ENCODE peak calls at places on chromosomes 6 and 20, in seven cellular contexts. V is AG08396; E is naive B cell; Z is stimulated activated CD8-positive, alpha-beta memory T cell treated with anti-CD3 and anti-CD28 coated beads, Interleukin-2, amount 100 ng/mL, for 48 hours; H is H4; M is SHP77 treated with DMSO at 0.1 percent for 48 hours; A is fibroblast of the conjunctiva. J is an unnamed sample.

GRCh38 chr20:37340998-37341397 is 4.9 kb upstream of the SRC start:
- DNase-seq in V (no peak), A (no peak), H (no peak), M (no peak), E (no peak), Z (no peak), J (no peak)

GRCh38 chr6:14417377-14417776 is 299.8 kb downstream of the CD83 start:
- DNase-seq in Z (no peak), V (no peak), E (no peak), M (no peak), A (no peak), H (no peak), J (no peak)

GRCh38 chr6:170082067-170082466 is 208.8 kb downstream of the DLL1 start:
- DNase-seq in E (no peak), Z (no peak), A (no peak), V (no peak), M (no peak), H (no peak), J (no peak)

GRCh38 chr6:34234667-34235604 is 1.7 kb upstream of the HMGA1 start:
- DNase-seq in V (peak; percentile 3), M (no peak), A (no peak), Z (no peak), E (no peak), H (no peak), J (no peak)

GRCh38 chr6:45433533-45434400 is 56.0 kb upstream of the SUPT3H start:
- DNase-seq in E (no peak), M (no peak), Z (no peak), A (no peak), H (no peak), V (no peak), J (no peak)

GRCh38 chr6:26109776-26110175 is 22.5 kb downstream of the HFE start:
- DNase-seq in M (no peak), H (no peak), A (no peak), E (no peak), Z (no peak), V (no peak), J (no peak)

GRCh38 chr20:50325215-50325614 is 134.6 kb downstream of the CEBPB start:
- DNase-seq in A (no peak), E (no peak), H (no peak), V (no peak), Z (no peak), M (no peak), J (no peak)

GRCh38 chr6:40721252-40721936 is 134.2 kb upstream of the LRFN2 start:
- DNase-seq in H (no peak), Z (no peak), E (no peak), V (no peak), M (no peak), A (no peak), J (no peak)

GRCh38 chr6:137579612-137580011 is 85.4 kb upstream of the OLIG3 start:
- DNase-seq in H (no peak), A (no peak), M (no peak), E (no peak), Z (no peak), V (no peak), J (no peak)

GRCh38 chr20:50251992-50252491 is 61.4 kb downstream of the CEBPB start:
- DNase-seq in Z (no peak), V (peak; percentile 71), M (no peak), H (peak; percentile 53), A (no peak), E (no peak), J (no peak)

GRCh38 chr20:49567421-49568256 is at the start of gene PTGIS:
- DNase-seq in E (no peak), V (peak; percentile 60), A (no peak), H (no peak), Z (no peak), M (no peak), J (no peak)

GRCh38 chr6:106316376-106316769 is 9.2 kb downstream of the ATG5 start:
- DNase-seq in M (no peak), Z (no peak), E (no peak), V (no peak), A (no peak), H (no peak), J (no peak)

GRCh38 chr6:44278316-44278715 is 8.1 kb downstream of the TMEM151B start:
- DNase-seq in A (no peak), Z (no peak), E (no peak), M (no peak), H (no peak), V (no peak), J (no peak)

GRCh38 chr6:54354608-54355007 is 46.4 kb downstream of the TINAG start:
- DNase-seq in V (no peak), M (no peak), A (no peak), Z (no peak), H (no peak), E (no peak), J (no peak)

GRCh38 chr20:728022-728944 is 40.0 kb downstream of the SLC52A3 start:
- DNase-seq in E (peak; percentile 2), H (peak; percentile 57), V (peak; percentile 64), A (no peak), Z (peak; percentile 30), M (peak; percentile 8), J (peak; percentile 27)

GRCh38 chr6:119594907-119595306 is 245.3 kb upstream of the MAN1A1 start:
- DNase-seq in A (no peak), V (no peak), Z (no peak), E (no peak), M (no peak), H (no peak), J (no peak)

GRCh38 chr6:124999105-124999764 is 37.0 kb downstream of the RNF217 start:
- DNase-seq in V (no peak), A (no peak), Z (no peak), H (no peak), M (no peak), E (no peak), J (no peak)

GRCh38 chr6:44665143-44665542 is 277.6 kb downstream of the CDC5L start:
- DNase-seq in E (no peak), A (no peak), V (no peak), M (no peak), Z (no peak), H (no peak), J (no peak)

GRCh38 chr20:42652261-42652660 is 537.4 kb downstream of the PTPRT start:
- DNase-seq in M (no peak), A (no peak), V (no peak), H (no peak), E (no peak), Z (no peak), J (no peak)

GRCh38 chr20:53085720-53086119 is 113.6 kb downstream of the TSHZ2 start:
- DNase-seq in H (no peak), E (peak; percentile 3), V (no peak), A (no peak), M (no peak), Z (no peak), J (no peak)

GRCh38 chr20:10249048-10249770 is 30.6 kb downstream of the SNAP25 start:
- DNase-seq in M (peak; percentile 42), Z (no peak), E (no peak), H (no peak), A (no peak), V (no peak), J (no peak)

GRCh38 chr6:167508919-167509852 is 184.3 kb downstream of the TTLL2 start:
- DNase-seq in H (no peak), M (no peak), Z (no peak), A (no peak), V (no peak), E (no peak), J (no peak)

GRCh38 chr6:123811378-123811777 is 7.7 kb downstream of the NKAIN2 start:
- DNase-seq in M (no peak), E (no peak), A (no peak), V (no peak), H (no peak), Z (no peak), J (no peak)

GRCh38 chr20:58084566-58084965 is 143.9 kb downstream of the ANKRD60 start:
- DNase-seq in H (no peak), E (no peak), M (no peak), V (no peak), A (no peak), Z (no peak), J (no peak)

GRCh38 chr6:22333802-22334201 is 37.0 kb upstream of the PRL start:
- DNase-seq in H (no peak), E (no peak), Z (no peak), M (no peak), A (no peak), V (no peak), J (no peak)

GRCh38 chr20:46826343-46826984 is 68.2 kb upstream of the EYA2 start:
- DNase-seq in Z (no peak), V (no peak), A (no peak), H (no peak), E (no peak), M (no peak), J (peak; percentile 31)

GRCh38 chr20:52230406-52230805 is 38.8 kb upstream of the ZFP64 start:
- DNase-seq in M (no peak), E (no peak), A (no peak), H (peak; percentile 14), Z (no peak), V (no peak), J (no peak)

J was measured in SJCRH30.